ENCODE peak calls at places on chromosomes 11 and 22, in seven cellular contexts. One of them, this sample, is unnamed.

GRCh38 chr11:12508151-12508740 is 130.9 kb downstream of the PARVA start:
- DNase-seq in GM12878: no peak
- DNase-seq in K562: no peak
- DNase-seq in HepG2: no peak
- DNase-seq in HCT116: no peak
- DNase-seq in IMR-90: peak; percentile 75
- DNase-seq in H1: no peak
- DNase-seq in this sample: peak; percentile 70

GRCh38 chr11:58674609-58675008 is 52.1 kb downstream of the CNTF start:
- DNase-seq in H1: no peak
- DNase-seq in IMR-90: no peak
- DNase-seq in GM12878: no peak
- DNase-seq in K562: no peak
- DNase-seq in HepG2: no peak
- DNase-seq in HCT116: no peak
- DNase-seq in this sample: no peak

GRCh38 chr11:36155770-36156485 is 133.3 kb downstream of the COMMD9 start:
- DNase-seq in HepG2: no peak
- DNase-seq in H1: no peak
- DNase-seq in HCT116: no peak
- DNase-seq in K562: no peak
- DNase-seq in GM12878: no peak
- DNase-seq in IMR-90: peak; percentile 78
- DNase-seq in this sample: peak; percentile 70

GRCh38 chr11:129580278-129580677 is 204.6 kb downstream of the BARX2 start:
- DNase-seq in H1: no peak
- DNase-seq in K562: no peak
- DNase-seq in IMR-90: no peak
- DNase-seq in GM12878: no peak
- DNase-seq in HepG2: no peak
- DNase-seq in HCT116: no peak
- DNase-seq in this sample: no peak

GRCh38 chr11:125367710-125368109 is 128.4 kb downstream of the FEZ1 start:
- DNase-seq in GM12878: no peak
- DNase-seq in HepG2: no peak
- DNase-seq in H1: no peak
- DNase-seq in IMR-90: no peak
- DNase-seq in HCT116: no peak
- DNase-seq in K562: no peak
- DNase-seq in this sample: no peak

GRCh38 chr11:114025329-114025907 is 34.1 kb upstream of the ZBTB16 start:
- DNase-seq in K562: no peak
- DNase-seq in HCT116: no peak
- DNase-seq in H1: no peak
- DNase-seq in GM12878: no peak
- DNase-seq in IMR-90: no peak
- DNase-seq in HepG2: no peak
- DNase-seq in this sample: no peak

GRCh38 chr11:44910591-44910990 is 40.1 kb downstream of the TP53I11 start:
- DNase-seq in H1: no peak
- DNase-seq in GM12878: no peak
- DNase-seq in HepG2: no peak
- DNase-seq in K562: no peak
- DNase-seq in HCT116: no peak
- DNase-seq in IMR-90: no peak
- DNase-seq in this sample: no peak

GRCh38 chr22:23626286-23626975 is 5.7 kb downstream of the DRICH1 start:
- DNase-seq in GM12878: no peak
- DNase-seq in IMR-90: no peak
- DNase-seq in K562: no peak
- DNase-seq in HepG2: no peak
- DNase-seq in HCT116: no peak
- DNase-seq in H1: no peak
- DNase-seq in this sample: no peak

GRCh38 chr11:27238811-27239210 is 124.2 kb downstream of the CCDC34 start:
- DNase-seq in GM12878: no peak
- DNase-seq in H1: no peak
- DNase-seq in HepG2: no peak
- DNase-seq in K562: no peak
- DNase-seq in IMR-90: no peak
- DNase-seq in HCT116: no peak
- DNase-seq in this sample: no peak

GRCh38 chr22:46923394-46923793 is 160.9 kb downstream of the TBC1D22A start:
- DNase-seq in K562: no peak
- DNase-seq in HepG2: no peak
- DNase-seq in GM12878: no peak
- DNase-seq in H1: no peak
- DNase-seq in IMR-90: no peak
- DNase-seq in HCT116: no peak
- DNase-seq in this sample: no peak

GRCh38 chr11:16527525-16528246 is 171.3 kb upstream of the SOX6 start:
- DNase-seq in HepG2: no peak
- DNase-seq in HCT116: no peak
- DNase-seq in GM12878: no peak
- DNase-seq in K562: no peak
- DNase-seq in IMR-90: no peak
- DNase-seq in H1: no peak
- DNase-seq in this sample: no peak

GRCh38 chr11:118260353-118260752 is 3.7 kb downstream of the MPZL2 start:
- DNase-seq in HCT116: no peak
- DNase-seq in HepG2: no peak
- DNase-seq in IMR-90: no peak
- DNase-seq in H1: no peak
- DNase-seq in GM12878: no peak
- DNase-seq in K562: no peak
- DNase-seq in this sample: no peak

GRCh38 chr22:41524809-41525449 is 19.3 kb downstream of the POLR3H start:
- DNase-seq in HCT116: no peak
- DNase-seq in GM12878: no peak
- DNase-seq in K562: no peak
- DNase-seq in H1: no peak
- DNase-seq in IMR-90: no peak
- DNase-seq in HepG2: no peak
- DNase-seq in this sample: no peak

GRCh38 chr11:132987936-132988335 is 544.4 kb downstream of the OPCML start:
- DNase-seq in HepG2: no peak
- DNase-seq in K562: no peak
- DNase-seq in HCT116: no peak
- DNase-seq in H1: no peak
- DNase-seq in IMR-90: no peak
- DNase-seq in GM12878: no peak
- DNase-seq in this sample: no peak

GRCh38 chr22:29716814-29717213 is 3.0 kb upstream of the CABP7 start:
- DNase-seq in K562: peak; percentile 66
- DNase-seq in GM12878: no peak
- DNase-seq in IMR-90: peak; percentile 80
- DNase-seq in HCT116: peak; percentile 24
- DNase-seq in HepG2: peak; percentile 84
- DNase-seq in H1: no peak
- DNase-seq in this sample: peak; percentile 70

GRCh38 chr11:104653011-104653806 is 245.1 kb downstream of the CASP12 start:
- DNase-seq in HepG2: no peak
- DNase-seq in K562: no peak
- DNase-seq in H1: no peak
- DNase-seq in GM12878: no peak
- DNase-seq in IMR-90: no peak
- DNase-seq in HCT116: no peak
- DNase-seq in this sample: no peak

GRCh38 chr11:34331329-34331728 is 26.5 kb downstream of the ABTB2 start:
- DNase-seq in HepG2: no peak
- DNase-seq in K562: no peak
- DNase-seq in IMR-90: peak; percentile 60
- DNase-seq in HCT116: no peak
- DNase-seq in H1: no peak
- DNase-seq in GM12878: no peak
- DNase-seq in this sample: no peak

GRCh38 chr22:38911434-38911833 is 39.4 kb upstream of the CBX6 start:
- DNase-seq in HepG2: no peak
- DNase-seq in HCT116: no peak
- DNase-seq in K562: no peak
- DNase-seq in H1: no peak
- DNase-seq in IMR-90: no peak
- DNase-seq in GM12878: no peak
- DNase-seq in this sample: peak; percentile 5

GRCh38 chr22:38906024-38906423 is 34.0 kb upstream of the CBX6 start:
- DNase-seq in HCT116: no peak
- DNase-seq in GM12878: no peak
- DNase-seq in IMR-90: no peak
- DNase-seq in K562: no peak
- DNase-seq in H1: no peak
- DNase-seq in HepG2: no peak
- DNase-seq in this sample: no peak

GRCh38 chr22:38907767-38908166 is 35.8 kb upstream of the CBX6 start:
- DNase-seq in GM12878: no peak
- DNase-seq in HepG2: no peak
- DNase-seq in H1: no peak
- DNase-seq in IMR-90: no peak
- DNase-seq in K562: no peak
- DNase-seq in HCT116: no peak
- DNase-seq in this sample: no peak
- H4K20me1 ChIP-seq in GM12878: no peaks in the 10 kb centered on the region
- H4K20me1 ChIP-seq in HepG2: no peaks in the 10 kb centered on the region
- H4K20me1 ChIP-seq in H1: no peaks in the 10 kb centered on the region
- H4K20me1 ChIP-seq in IMR-90: no peaks in the 10 kb centered on the region
- H4K20me1 ChIP-seq in K562: no peaks in the 10 kb centered on the region
- H4K20me1 ChIP-seq in HCT116: no peaks in the 10 kb centered on the region
- H4K20me1 ChIP-seq in this sample: no peaks in the 10 kb centered on the region

DNA sequence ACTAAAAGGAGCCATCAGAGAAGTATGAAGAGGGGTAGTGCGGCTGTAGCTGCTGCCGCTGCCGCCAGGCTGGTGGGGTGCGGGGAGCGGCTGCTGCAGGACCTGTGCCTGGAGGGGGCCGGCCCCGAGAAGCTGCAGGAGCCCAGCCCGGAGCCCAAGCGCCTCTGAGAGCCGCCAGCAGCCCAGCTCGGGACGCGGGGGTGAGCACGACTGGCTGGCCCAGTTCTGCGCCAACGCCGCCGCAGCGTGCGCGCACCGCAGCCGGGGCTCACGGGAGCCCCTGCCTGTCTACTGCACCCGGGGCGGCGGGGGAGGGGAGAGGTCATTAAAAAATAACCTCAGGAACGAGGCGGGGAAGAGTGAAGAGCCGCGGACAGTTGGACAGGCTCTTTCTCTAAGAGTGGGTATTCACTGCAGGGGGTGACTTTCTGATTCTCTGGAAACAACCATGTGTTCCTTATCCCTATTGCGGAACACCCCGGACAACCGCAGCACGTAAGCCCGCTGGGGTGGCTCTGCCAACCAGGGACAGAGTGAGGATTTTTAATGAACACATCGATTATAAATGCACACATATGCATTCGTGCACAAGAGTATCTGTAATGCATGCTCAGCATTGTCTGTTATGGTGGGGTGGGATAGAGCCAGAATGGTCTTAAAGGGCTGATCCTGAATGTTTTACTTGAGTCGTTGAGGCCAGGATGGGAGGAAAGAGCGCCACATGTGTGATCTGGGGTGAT is 459 bp downstream of the GAS2 start:
- DNase-seq in H1: peak; percentile 19
- DNase-seq in IMR-90: no peak
- DNase-seq in HCT116: no peak
- DNase-seq in GM12878: no peak
- DNase-seq in K562: no peak
- DNase-seq in HepG2: peak; percentile 53
- DNase-seq in this sample: peak; percentile 2
- TF ChIP-seq POLR2A in H1: no peak
- TF ChIP-seq POLR2A in IMR-90: no peak
- TF ChIP-seq POLR2A in HCT116: no peak
- TF ChIP-seq POLR2A in GM12878: peak; percentile 65
- TF ChIP-seq POLR2A in K562: no peak
- TF ChIP-seq POLR2A in HepG2: peak; percentile 62
- TF ChIP-seq POLR2A in this sample: no peak

GRCh38 chr11:46036969-46037368 is 84.3 kb downstream of the PHF21A start:
- DNase-seq in GM12878: no peak
- DNase-seq in K562: no peak
- DNase-seq in IMR-90: peak; percentile 58
- DNase-seq in HCT116: no peak
- DNase-seq in H1: no peak
- DNase-seq in HepG2: no peak
- DNase-seq in this sample: no peak
- H4K20me1 ChIP-seq in GM12878: no peaks in the 10 kb centered on the region
- H4K20me1 ChIP-seq in K562: no peaks in the 10 kb centered on the region
- H4K20me1 ChIP-seq in IMR-90: peaks cover 12% of the 10 kb centered on the region
- H4K20me1 ChIP-seq in HCT116: no peaks in the 10 kb centered on the region
- H4K20me1 ChIP-seq in H1: no peaks in the 10 kb centered on the region
- H4K20me1 ChIP-seq in HepG2: no peaks in the 10 kb centered on the region
- H4K20me1 ChIP-seq in this sample: no peaks in the 10 kb centered on the region

GRCh38 chr11:47184711-47185304 is 1.4 kb downstream of the PACSIN3 start:
- DNase-seq in HCT116: no peak
- DNase-seq in HepG2: peak; percentile 90
- DNase-seq in K562: no peak
- DNase-seq in H1: no peak
- DNase-seq in IMR-90: no peak
- DNase-seq in GM12878: no peak
- DNase-seq in this sample: no peak

GRCh38 chr11:47186937-47187681 is 875 bp upstream of the PACSIN3 start:
- DNase-seq in HCT116: no peak
- DNase-seq in H1: no peak
- DNase-seq in HepG2: peak; percentile 64
- DNase-seq in IMR-90: peak; percentile 54
- DNase-seq in K562: no peak
- DNase-seq in GM12878: no peak
- DNase-seq in this sample: peak; percentile 49

GRCh38 chr11:47185305-47186075 is 744 bp downstream of the PACSIN3 start:
- DNase-seq in HCT116: no peak
- DNase-seq in IMR-90: peak; percentile 37
- DNase-seq in H1: peak; percentile 91
- DNase-seq in HepG2: peak; percentile 86
- DNase-seq in K562: peak; percentile 29
- DNase-seq in GM12878: no peak
- DNase-seq in this sample: peak; percentile 40

GRCh38 chr11:47187723-47188122 is 1.5 kb upstream of the PACSIN3 start:
- DNase-seq in HCT116: no peak
- DNase-seq in GM12878: no peak
- DNase-seq in H1: no peak
- DNase-seq in K562: no peak
- DNase-seq in IMR-90: no peak
- DNase-seq in HepG2: no peak
- DNase-seq in this sample: no peak

DNA sequence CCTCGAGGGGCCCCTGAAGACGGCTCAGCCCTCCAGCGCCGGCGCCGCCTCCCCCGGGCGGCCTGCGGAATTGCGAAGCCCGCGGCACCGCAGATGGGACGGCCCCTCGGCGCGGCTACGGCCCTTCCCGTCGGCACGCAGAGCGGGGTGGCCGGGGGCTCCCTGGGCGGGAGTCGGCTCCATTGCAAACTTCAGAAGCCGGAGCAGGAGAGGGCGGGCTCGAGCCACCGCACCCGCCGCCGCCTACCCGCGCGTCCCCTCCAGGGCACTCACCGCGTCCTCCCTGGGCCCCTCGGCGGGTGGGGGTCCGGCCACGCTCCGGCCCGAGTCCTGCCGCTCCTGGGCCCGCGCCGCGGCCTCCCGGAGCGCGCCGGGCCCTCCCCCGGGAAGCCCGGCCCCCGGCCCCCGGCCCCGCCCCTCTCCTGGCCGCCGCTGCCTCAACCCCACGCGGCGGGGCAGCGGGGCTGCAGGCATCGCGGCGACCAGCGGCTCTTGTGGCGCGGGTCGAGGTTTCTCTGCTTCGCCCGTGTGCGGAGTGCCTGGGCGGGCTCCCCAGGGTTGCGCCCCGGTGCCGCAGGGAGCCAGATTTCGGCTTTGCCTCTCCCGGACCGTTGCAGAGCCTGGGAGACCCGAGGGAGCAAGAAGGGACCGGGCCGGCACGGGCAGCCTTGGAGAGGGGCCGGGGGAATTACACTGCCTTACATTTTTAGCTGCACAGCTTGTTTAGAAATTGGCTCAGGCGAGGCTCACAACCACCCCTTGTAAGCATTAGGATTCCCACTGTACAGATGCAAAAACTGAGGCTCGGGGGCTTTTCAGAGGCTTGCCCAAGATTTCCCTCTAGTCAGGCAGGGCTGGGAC is at the start of gene PACSIN3:
- DNase-seq in HCT116: no peak
- DNase-seq in IMR-90: peak; percentile 19
- DNase-seq in H1: no peak
- DNase-seq in GM12878: no peak
- DNase-seq in HepG2: peak; percentile 43
- DNase-seq in K562: peak; percentile 93
- DNase-seq in this sample: peak; percentile 60
- TF ChIP-seq POLR2A in HCT116: peak; percentile 32
- TF ChIP-seq POLR2A in IMR-90: no peak
- TF ChIP-seq POLR2A in H1: peak; percentile 91
- TF ChIP-seq POLR2A in GM12878: no peak
- TF ChIP-seq POLR2A in HepG2: no peak
- TF ChIP-seq POLR2A in K562: no peak
- TF ChIP-seq POLR2A in this sample: peak; percentile 39

This sample was measured in endothelial cell of umbilical vein.